ENCODE peak calls at places on chromosomes 5 and 9, in five cellular contexts. U is endothelial cell of umbilical vein, O is mammary epithelial cell, R is GM23248, G is MM.1S. F is an unnamed sample.
A peak's percentile ranks its signal among the peaks of the same experiment; 100 is the strongest.

GRCh38 chr9:99832558-99832864 is 10.8 kb downstream of the NR4A3 start:
- DNase-seq in U (no peak), O (no peak), R (no peak), G (no peak), F (no peak)

GRCh38 chr9:83469722-83470121 is 68.5 kb downstream of the FRMD3 start:
- DNase-seq in U (no peak), O (no peak), R (no peak), G (no peak), F (no peak)

GRCh38 chr5:3212869-3213268 is 382.8 kb upstream of the IRX1 start:
- DNase-seq in U (no peak), O (no peak), R (no peak), G (no peak), F (no peak)

GRCh38 chr9:127876026-127876763 is 1.3 kb downstream of the AK1 start:
- DNase-seq in U (no peak), O (no peak), R (no peak), G (no peak), F (no peak)

GRCh38 chr9:137367506-137368430 is 55.2 kb downstream of the EXD3 start:
- DNase-seq in U (no peak), O (no peak), R (no peak), G (no peak), F (no peak)

GRCh38 chr5:161676109-161676508 is 9.4 kb upstream of the GABRA6 start:
- DNase-seq in U (no peak), O (no peak), R (no peak), G (peak; percentile 43), F (no peak)

GRCh38 chr9:37859043-37859442 is 44.9 kb downstream of the SLC25A51 start:
- DNase-seq in U (peak; percentile 9), O (peak; percentile 4), R (peak; percentile 32), G (no peak), F (no peak)

GRCh38 chr9:133484671-133485437 is 6.0 kb upstream of the SLC2A6 start:
- DNase-seq in U (no peak), O (no peak), R (no peak), G (no peak), F (no peak)

GRCh38 chr9:109064963-109065701 is 51.8 kb upstream of the CTNNAL1 start:
- DNase-seq in U (no peak), O (peak; percentile 80), R (peak; percentile 64), G (no peak), F (no peak)

GRCh38 chr5:159210306-159210722 is 961 bp upstream of the RNF145 start:
- DNase-seq in U (no peak), O (peak; percentile 62), R (peak; percentile 15), G (peak; percentile 9), F (no peak)

GRCh38 chr9:73995836-73996235 is 501.3 kb upstream of the RORB start:
- DNase-seq in U (no peak), O (peak; percentile 34), R (no peak), G (no peak), F (no peak)

GRCh38 chr5:98460536-98460935 is 312.9 kb upstream of the RGMB start:
- DNase-seq in U (no peak), O (no peak), R (peak; percentile 50), G (no peak), F (no peak)

GRCh38 chr9:132046456-132046855 is 33.2 kb downstream of the MED27 start:
- DNase-seq in U (no peak), O (no peak), R (peak; percentile 26), G (no peak), F (no peak)

GRCh38 chr9:36995927-36996471 is 38.1 kb downstream of the PAX5 start:
- DNase-seq in U (peak; percentile 68), O (peak; percentile 20), R (peak; percentile 70), G (peak; percentile 49), F (peak; percentile 52)

GRCh38 chr5:111772456-111772855 is 15.5 kb upstream of the NREP start:
- DNase-seq in U (no peak), O (no peak), R (peak; percentile 58), G (no peak), F (no peak)

GRCh38 chr9:131018621-131019020 is 9.6 kb downstream of the LAMC3 start:
- DNase-seq in U (no peak), O (no peak), R (no peak), G (no peak), F (no peak)

GRCh38 chr9:78566521-78566920 is 269.6 kb downstream of the PSAT1 start:
- DNase-seq in U (no peak), O (no peak), R (peak; percentile 28), G (no peak), F (no peak)

GRCh38 chr5:31993182-31993961 is 180.7 kb downstream of the GOLPH3 start:
- DNase-seq in U (no peak), O (peak; percentile 5), R (peak; percentile 71), G (no peak), F (peak; percentile 86)

GRCh38 chr5:21398511-21398910 is 1410.5 kb upstream of the CDH18 start:
- DNase-seq in U (no peak), O (no peak), R (no peak), G (no peak), F (no peak)

GRCh38 chr5:122384612-122385180 is 72.7 kb downstream of the SNCAIP start:
- DNase-seq in U (no peak), O (no peak), R (no peak), G (no peak), F (no peak)

GRCh38 chr5:179699640-179700298 is 1.0 kb downstream of the CANX start:
- DNase-seq in U (peak; percentile 60), O (peak; percentile 58), R (peak; percentile 80), G (peak; percentile 38), F (peak; percentile 38)

GRCh38 chr5:123811771-123812170 is 299.8 kb downstream of the CSNK1G3 start:
- DNase-seq in U (no peak), O (no peak), R (no peak), G (no peak), F (no peak)

GRCh38 chr9:91158946-91159345 is 202.8 kb downstream of the AUH start:
- DNase-seq in U (no peak), O (no peak), R (no peak), G (no peak), F (no peak)

DNA sequence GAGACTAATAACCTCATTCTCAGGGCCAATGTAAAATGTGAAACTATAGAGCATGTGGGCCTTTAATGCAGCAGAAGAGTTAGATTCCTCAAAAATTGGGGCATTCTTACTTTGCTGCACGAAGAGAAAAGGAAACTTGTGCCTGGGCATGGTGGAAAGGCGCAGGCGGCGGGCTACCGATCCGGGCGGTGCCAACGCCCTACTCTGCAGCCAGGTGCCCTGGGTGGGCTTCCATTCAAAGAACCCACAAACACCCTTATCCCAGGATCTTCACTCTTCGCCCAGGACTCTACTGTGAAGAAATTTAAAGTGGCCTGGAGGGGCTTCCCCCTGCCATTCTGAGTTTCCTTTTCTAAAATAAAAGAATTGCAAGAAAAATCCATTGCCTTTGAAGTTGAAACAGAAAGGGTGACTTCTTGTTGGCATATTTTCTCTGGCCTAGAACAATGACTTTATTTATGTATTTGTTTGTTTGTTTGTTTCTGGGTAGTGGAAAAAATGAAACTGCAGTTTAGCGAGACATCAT is 124.9 kb downstream of the TMEM161B start:
- DNase-seq in U (no peak), O (no peak), R (no peak), G (no peak), F (no peak)
- TF ChIP-seq EZH2 in U (no peak), O (no peak), R (no peak), G (no peak), F (no peak)

DNA sequence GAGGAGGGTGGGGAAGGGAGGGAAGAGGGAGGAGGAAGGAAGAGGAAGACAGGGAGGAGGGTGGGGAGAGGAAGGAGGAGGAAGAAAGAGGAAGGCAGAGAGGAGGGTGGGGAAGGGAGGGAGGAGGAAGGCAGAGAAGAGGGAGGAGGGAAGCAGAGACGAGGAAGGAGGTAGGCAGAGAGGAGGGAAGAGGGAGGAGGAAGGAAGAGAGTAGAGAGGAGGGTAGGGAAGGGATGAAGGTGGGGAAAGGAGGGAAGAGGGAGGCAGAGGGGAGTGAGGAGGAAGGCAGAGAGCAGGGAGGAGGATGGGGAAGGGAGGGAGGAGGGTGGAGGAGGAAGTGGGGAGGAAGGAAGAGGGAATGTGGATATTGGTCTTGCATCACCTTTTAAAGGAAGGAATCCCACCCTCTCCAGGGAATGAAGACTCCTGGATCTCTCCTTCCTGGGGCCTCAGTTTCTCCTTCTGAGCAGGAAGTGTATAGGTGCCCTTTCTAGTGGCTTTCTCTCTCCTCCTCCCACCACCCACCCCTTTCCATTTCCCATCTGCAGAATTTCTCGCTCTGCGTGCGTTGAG is 188.9 kb upstream of the ZNF618 start:
- DNase-seq in U (no peak), O (no peak), R (no peak), G (no peak), F (no peak)
- TF ChIP-seq EZH2 in U (no peak), O (no peak), R (no peak), G (no peak), F (peak; percentile 27)

GRCh38 chr5:181059297-181060230 is 19.5 kb downstream of the BTNL9 start:
- DNase-seq in U (no peak), O (no peak), R (no peak), G (no peak), F (no peak)
- TF ChIP-seq EZH2 in U (no peak), O (no peak), R (no peak), G (no peak), F (no peak)

DNA sequence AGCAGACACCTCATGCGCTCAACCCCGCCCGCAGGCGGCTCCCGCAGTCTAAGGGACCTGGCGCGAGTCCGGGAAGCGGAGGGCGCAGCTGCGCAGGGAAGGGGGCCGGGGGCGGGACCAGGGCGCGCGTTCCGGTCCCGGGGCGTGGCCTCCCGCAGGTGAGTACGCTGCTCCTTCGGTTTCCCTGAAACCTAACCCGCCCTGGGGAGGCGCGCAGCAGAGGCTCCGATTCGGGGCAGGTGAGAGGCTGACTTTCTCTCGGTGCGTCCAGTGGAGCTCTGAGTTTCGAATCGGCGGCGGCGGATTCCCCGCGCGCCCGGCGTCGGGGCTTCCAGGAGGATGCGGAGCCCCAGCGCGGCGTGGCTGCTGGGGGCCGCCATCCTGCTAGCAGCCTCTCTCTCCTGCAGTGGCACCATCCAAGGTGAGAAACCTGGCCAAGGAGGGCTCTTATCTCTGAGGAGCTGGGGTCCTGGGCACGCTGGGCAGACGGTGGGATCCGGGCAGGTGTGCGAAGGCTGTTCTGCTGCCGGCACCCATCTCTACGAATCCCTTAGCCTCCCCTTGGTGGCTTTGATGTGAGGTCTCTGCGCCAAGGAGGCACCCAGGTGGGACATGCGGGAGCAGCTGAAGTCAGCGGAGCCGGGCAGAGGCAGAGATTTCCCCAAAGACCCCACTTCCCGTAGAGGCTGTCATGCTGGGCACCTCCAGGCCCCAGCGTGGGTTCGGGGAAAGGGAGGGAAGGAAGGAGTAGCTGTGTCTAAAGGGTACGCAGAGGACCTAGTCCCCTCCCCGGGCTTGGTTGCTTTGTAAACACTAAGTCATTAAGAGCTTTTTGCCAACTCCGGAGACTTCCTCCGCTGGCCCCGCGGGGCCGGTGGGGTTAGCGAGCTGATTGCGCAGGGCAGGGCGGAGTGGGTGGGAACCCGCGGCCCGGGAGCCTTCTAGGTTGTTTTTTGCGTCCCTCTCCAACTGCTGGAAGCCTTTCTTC is at the start of gene F2RL1:
- DNase-seq in U (peak; percentile 61), O (peak; percentile 98), R (peak; percentile 85), G (peak; percentile 64), F (peak; percentile 88)
- TF ChIP-seq EZH2 in U (no peak), O (no peak), R (no peak), G (no peak), F (no peak)

DNA sequence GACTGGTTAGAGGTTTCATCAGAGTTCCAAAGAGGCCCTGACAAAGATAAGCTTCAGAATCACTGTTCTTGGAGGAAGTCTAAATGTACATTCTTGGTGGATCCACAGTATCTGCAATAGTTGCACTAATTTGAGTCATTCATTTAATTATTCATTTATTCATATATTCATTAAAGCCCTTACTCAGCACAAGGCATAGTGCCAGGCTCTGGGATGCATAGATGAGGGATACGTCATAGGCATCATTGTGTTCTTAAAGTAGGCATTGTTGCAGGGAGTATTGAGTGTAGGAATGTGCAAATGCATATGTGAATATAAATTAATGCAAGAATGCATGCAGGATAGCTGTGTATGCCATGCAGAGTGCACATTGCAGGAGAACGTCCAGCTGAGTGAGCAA is 100.7 kb downstream of the DRD1 start:
- DNase-seq in U (no peak), O (no peak), R (no peak), G (no peak), F (no peak)
- TF ChIP-seq EZH2 in U (no peak), O (no peak), R (no peak), G (no peak), F (no peak)

F was measured in fibroblast of lung.